ENCODE peak calls at places on chromosomes 11 and 22, in six cellular contexts. One of them, this sample, is unnamed.

GRCh38 chr11:74685905-74686304 is 45.3 kb downstream of the CHRDL2 start:
- DNase-seq in GM23338: no peak
- DNase-seq in uterus: peak
- DNase-seq in transverse colon: peak
- DNase-seq in neural progenitor cell: no peak
- DNase-seq in endodermal cell: no peak
- DNase-seq in this sample: no peak

GRCh38 chr11:17646451-17647145 is 72.8 kb upstream of the MYOD1 start:
- DNase-seq in GM23338: no peak
- DNase-seq in uterus: no peak
- DNase-seq in transverse colon: no peak
- DNase-seq in neural progenitor cell: no peak
- DNase-seq in endodermal cell: peak
- DNase-seq in this sample: no peak

GRCh38 chr11:86636275-86636674 is 36.1 kb downstream of the ME3 start:
- DNase-seq in GM23338: no peak
- DNase-seq in uterus: no peak
- DNase-seq in transverse colon: no peak
- DNase-seq in neural progenitor cell: no peak
- DNase-seq in endodermal cell: peak
- DNase-seq in this sample: no peak

GRCh38 chr22:38981005-38981658 is 1.0 kb upstream of the APOBEC3B start:
- DNase-seq in GM23338: peak
- DNase-seq in uterus: peak
- DNase-seq in transverse colon: peak
- DNase-seq in neural progenitor cell: peak
- DNase-seq in endodermal cell: peak
- DNase-seq in this sample: no peak

GRCh38 chr22:44395116-44396005 is 82.6 kb upstream of the SHISAL1 start:
- DNase-seq in GM23338: no peak
- DNase-seq in uterus: peak
- DNase-seq in transverse colon: peak
- DNase-seq in neural progenitor cell: no peak
- DNase-seq in endodermal cell: peak
- DNase-seq in this sample: no peak

GRCh38 chr11:113715882-113716625 is 9.9 kb upstream of the TMPRSS5 start:
- DNase-seq in GM23338: no peak
- DNase-seq in uterus: no peak
- DNase-seq in transverse colon: no peak
- DNase-seq in neural progenitor cell: no peak
- DNase-seq in endodermal cell: no peak
- DNase-seq in this sample: no peak

GRCh38 chr22:22097727-22098228 is 115.2 kb upstream of the TOP3B start:
- DNase-seq in GM23338: no peak
- DNase-seq in uterus: no peak
- DNase-seq in transverse colon: no peak
- DNase-seq in neural progenitor cell: no peak
- DNase-seq in endodermal cell: no peak
- DNase-seq in this sample: no peak

GRCh38 chr11:40175980-40176379 is 1283.5 kb downstream of the LRRC4C start:
- DNase-seq in GM23338: no peak
- DNase-seq in uterus: no peak
- DNase-seq in transverse colon: no peak
- DNase-seq in neural progenitor cell: no peak
- DNase-seq in endodermal cell: no peak
- DNase-seq in this sample: no peak

GRCh38 chr11:65414776-65415498 is 7.7 kb upstream of the NEAT1 start:
- DNase-seq in GM23338: no peak
- DNase-seq in uterus: peak
- DNase-seq in transverse colon: peak
- DNase-seq in neural progenitor cell: no peak
- DNase-seq in endodermal cell: no peak
- DNase-seq in this sample: no peak

GRCh38 chr11:8813658-8814057 is 97.3 kb upstream of the AKIP1 start:
- DNase-seq in GM23338: peak
- DNase-seq in uterus: peak
- DNase-seq in transverse colon: peak
- DNase-seq in neural progenitor cell: peak
- DNase-seq in endodermal cell: peak
- DNase-seq in this sample: peak

GRCh38 chr11:75896843-75897419 is 81.9 kb downstream of the UVRAG start:
- DNase-seq in GM23338: peak
- DNase-seq in uterus: no peak
- DNase-seq in transverse colon: no peak
- DNase-seq in neural progenitor cell: peak
- DNase-seq in endodermal cell: no peak
- DNase-seq in this sample: no peak

GRCh38 chr11:67731583-67731982 is 57.2 kb upstream of the ALDH3B2 start:
- DNase-seq in GM23338: peak
- DNase-seq in uterus: no peak
- DNase-seq in transverse colon: no peak
- DNase-seq in neural progenitor cell: no peak
- DNase-seq in endodermal cell: no peak
- DNase-seq in this sample: no peak

GRCh38 chr22:22546490-22546889 is 12.6 kb downstream of the PRAME start:
- DNase-seq in GM23338: no peak
- DNase-seq in uterus: no peak
- DNase-seq in transverse colon: no peak
- DNase-seq in neural progenitor cell: no peak
- DNase-seq in endodermal cell: no peak
- DNase-seq in this sample: no peak

GRCh38 chr11:64745219-64745522 is 1.2 kb upstream of the RASGRP2 start:
- DNase-seq in GM23338: peak
- DNase-seq in uterus: peak
- DNase-seq in transverse colon: peak
- DNase-seq in neural progenitor cell: no peak
- DNase-seq in endodermal cell: peak
- DNase-seq in this sample: no peak

GRCh38 chr22:36456459-36456835 is 25.0 kb downstream of the TXN2 start:
- DNase-seq in GM23338: no peak
- DNase-seq in uterus: no peak
- DNase-seq in transverse colon: no peak
- DNase-seq in neural progenitor cell: no peak
- DNase-seq in endodermal cell: no peak
- DNase-seq in this sample: no peak

GRCh38 chr11:45259607-45260006 is 26.5 kb downstream of the SYT13 start:
- DNase-seq in GM23338: no peak
- DNase-seq in uterus: no peak
- DNase-seq in transverse colon: peak
- DNase-seq in neural progenitor cell: no peak
- DNase-seq in endodermal cell: no peak
- DNase-seq in this sample: no peak

GRCh38 chr22:28923826-28924732 is 40.7 kb downstream of the ZNRF3 start:
- DNase-seq in GM23338: peak
- DNase-seq in uterus: no peak
- DNase-seq in transverse colon: peak
- DNase-seq in neural progenitor cell: no peak
- DNase-seq in endodermal cell: no peak
- DNase-seq in this sample: no peak

GRCh38 chr11:113043704-113044103 is 82.5 kb downstream of the NCAM1 start:
- DNase-seq in GM23338: no peak
- DNase-seq in uterus: no peak
- DNase-seq in transverse colon: no peak
- DNase-seq in neural progenitor cell: no peak
- DNase-seq in endodermal cell: no peak
- DNase-seq in this sample: no peak

GRCh38 chr11:64865286-64866172 is 12.9 kb downstream of the EHD1 start:
- DNase-seq in GM23338: no peak
- DNase-seq in uterus: no peak
- DNase-seq in transverse colon: no peak
- DNase-seq in neural progenitor cell: no peak
- DNase-seq in endodermal cell: no peak
- DNase-seq in this sample: no peak

GRCh38 chr22:24938741-24939341 is 7.7 kb downstream of the LHFPL7 start:
- DNase-seq in GM23338: peak
- DNase-seq in uterus: no peak
- DNase-seq in transverse colon: no peak
- DNase-seq in neural progenitor cell: peak
- DNase-seq in endodermal cell: peak
- DNase-seq in this sample: no peak

GRCh38 chr11:126328938-126329643 is 25.2 kb downstream of the DCPS start:
- DNase-seq in GM23338: no peak
- DNase-seq in uterus: no peak
- DNase-seq in transverse colon: no peak
- DNase-seq in neural progenitor cell: no peak
- DNase-seq in endodermal cell: no peak
- DNase-seq in this sample: no peak

GRCh38 chr11:126146454-126147192 is 64.8 kb downstream of the RPUSD4 start:
- DNase-seq in GM23338: peak
- DNase-seq in uterus: no peak
- DNase-seq in transverse colon: no peak
- DNase-seq in neural progenitor cell: peak
- DNase-seq in endodermal cell: peak
- DNase-seq in this sample: no peak

GRCh38 chr11:33949201-33949913 is 57.5 kb upstream of the LMO2 start:
- DNase-seq in GM23338: no peak
- DNase-seq in uterus: no peak
- DNase-seq in transverse colon: no peak
- DNase-seq in neural progenitor cell: no peak
- DNase-seq in endodermal cell: no peak
- DNase-seq in this sample: no peak

GRCh38 chr11:70796601-70797000 is 398.3 kb downstream of the CTTN start:
- DNase-seq in GM23338: peak
- DNase-seq in uterus: no peak
- DNase-seq in transverse colon: no peak
- DNase-seq in neural progenitor cell: peak
- DNase-seq in endodermal cell: peak
- DNase-seq in this sample: no peak
- TF ChIP-seq CTCF in GM23338: peak
- TF ChIP-seq CTCF in uterus: no peak
- TF ChIP-seq CTCF in transverse colon: no peak
- TF ChIP-seq CTCF in neural progenitor cell: peak
- TF ChIP-seq CTCF in endodermal cell: peak
- TF ChIP-seq CTCF in this sample: no peak

GRCh38 chr22:41974691-41975290 is 5.5 kb downstream of the SEPTIN3 start:
- DNase-seq in GM23338: no peak
- DNase-seq in uterus: no peak
- DNase-seq in transverse colon: no peak
- DNase-seq in neural progenitor cell: no peak
- DNase-seq in endodermal cell: no peak
- DNase-seq in this sample: no peak

GRCh38 chr22:41978732-41979131 is 9.5 kb downstream of the SEPTIN3 start:
- DNase-seq in GM23338: no peak
- DNase-seq in uterus: no peak
- DNase-seq in transverse colon: no peak
- DNase-seq in neural progenitor cell: no peak
- DNase-seq in endodermal cell: no peak
- DNase-seq in this sample: no peak

GRCh38 chr22:41975299-41976069 is 6.2 kb downstream of the SEPTIN3 start:
- DNase-seq in GM23338: no peak
- DNase-seq in uterus: no peak
- DNase-seq in transverse colon: no peak
- DNase-seq in neural progenitor cell: no peak
- DNase-seq in endodermal cell: no peak
- DNase-seq in this sample: no peak

GRCh38 chr22:41976961-41977566 is 7.8 kb downstream of the SEPTIN3 start:
- DNase-seq in GM23338: peak
- DNase-seq in uterus: no peak
- DNase-seq in transverse colon: no peak
- DNase-seq in neural progenitor cell: peak
- DNase-seq in endodermal cell: peak
- DNase-seq in this sample: no peak

DNA sequence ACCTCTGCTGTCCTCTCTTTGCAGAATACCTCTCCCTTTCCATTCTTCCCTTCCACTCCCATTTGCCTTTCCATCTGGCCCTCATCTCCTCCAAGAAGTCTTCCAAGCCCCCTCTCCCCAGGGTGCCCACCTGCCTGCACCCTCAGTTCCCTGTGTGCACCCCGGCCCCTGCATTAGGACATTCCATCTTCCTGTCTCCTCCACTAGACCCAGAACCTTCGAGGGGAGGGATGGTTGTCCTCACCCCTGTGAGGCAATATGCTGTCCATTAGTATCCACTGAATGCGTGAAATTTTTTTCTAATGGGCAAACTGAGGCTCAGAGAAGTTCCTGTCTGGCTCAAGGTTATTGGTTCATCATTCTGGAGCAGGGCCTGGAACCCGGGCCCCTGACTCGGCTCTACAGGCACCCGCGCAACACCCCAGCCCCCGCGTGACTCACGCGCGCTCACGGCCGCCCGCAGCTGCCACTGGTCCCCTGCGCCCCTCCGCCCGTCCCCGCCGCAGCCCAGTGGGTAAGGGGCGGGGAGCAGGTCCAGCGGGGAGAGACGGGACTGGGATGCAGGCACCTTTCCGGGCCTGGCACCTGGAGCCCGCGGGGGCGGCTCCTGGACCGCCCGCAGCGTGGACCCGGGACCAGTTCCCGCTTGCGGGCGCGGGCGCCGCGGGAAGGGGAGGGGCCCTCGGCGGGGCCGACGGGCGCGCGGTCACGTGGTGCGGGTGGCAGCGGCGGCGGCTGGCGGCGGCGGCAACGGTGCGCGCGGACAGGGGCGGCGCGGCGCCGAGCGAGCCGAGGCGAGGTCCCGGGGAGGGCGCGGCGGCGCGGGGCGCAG is 7.0 kb downstream of the SEPTIN3 start:
- DNase-seq in GM23338: peak
- DNase-seq in uterus: no peak
- DNase-seq in transverse colon: peak
- DNase-seq in neural progenitor cell: peak
- DNase-seq in endodermal cell: peak
- DNase-seq in this sample: no peak
- H3K4me3 ChIP-seq in GM23338: peak
- H3K4me3 ChIP-seq in uterus: no peak
- H3K4me3 ChIP-seq in transverse colon: peak
- H3K4me3 ChIP-seq in neural progenitor cell: peak
- H3K4me3 ChIP-seq in endodermal cell: peak
- H3K4me3 ChIP-seq in this sample: peak

DNA sequence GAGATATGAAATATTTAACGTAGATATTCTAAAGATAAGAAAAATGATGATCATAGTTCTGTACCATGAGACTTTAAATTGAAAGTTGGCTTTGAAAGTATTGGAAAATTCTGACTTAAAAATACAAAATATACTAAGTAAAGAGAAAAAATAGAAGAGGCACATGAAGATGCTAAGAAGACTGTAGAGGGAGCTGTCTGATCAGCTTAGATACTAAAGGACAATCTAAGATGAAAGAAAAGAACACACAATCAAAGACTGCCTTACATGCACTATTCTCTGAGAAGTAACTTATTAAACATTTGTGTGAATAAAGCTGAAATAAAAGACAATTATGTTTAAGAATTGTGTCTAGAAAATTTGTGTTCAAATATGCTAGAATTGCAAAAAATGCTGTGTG is 55.1 kb downstream of the RBMXL2 start:
- DNase-seq in GM23338: peak
- DNase-seq in uterus: no peak
- DNase-seq in transverse colon: no peak
- DNase-seq in neural progenitor cell: peak
- DNase-seq in endodermal cell: no peak
- DNase-seq in this sample: no peak
- TF ChIP-seq CTCF in GM23338: peak
- TF ChIP-seq CTCF in uterus: peak
- TF ChIP-seq CTCF in transverse colon: no peak
- TF ChIP-seq CTCF in neural progenitor cell: peak
- TF ChIP-seq CTCF in endodermal cell: peak
- TF ChIP-seq CTCF in this sample: peak

DNA sequence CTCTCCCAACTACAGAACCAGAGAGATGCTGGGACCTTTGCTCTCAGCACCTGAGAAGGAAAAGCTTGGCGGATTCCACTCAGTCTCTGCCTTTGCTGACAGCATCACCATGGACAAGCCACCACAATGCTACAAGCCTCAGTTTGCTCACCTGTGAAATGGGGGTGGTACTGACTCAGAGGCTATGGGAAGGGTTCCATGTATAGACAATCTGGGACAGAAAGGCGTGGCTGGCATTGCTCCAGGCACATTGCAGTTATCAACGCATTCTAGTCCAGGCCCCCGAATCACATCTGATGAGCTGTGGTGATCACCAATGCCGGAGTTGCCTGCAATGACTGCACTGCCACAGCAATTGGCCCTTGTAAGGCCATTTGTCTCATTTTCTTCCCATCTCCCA is 72.6 kb downstream of the ISX start:
- DNase-seq in GM23338: no peak
- DNase-seq in uterus: no peak
- DNase-seq in transverse colon: peak
- DNase-seq in neural progenitor cell: no peak
- DNase-seq in endodermal cell: no peak
- DNase-seq in this sample: no peak
- H3K4me3 ChIP-seq in GM23338: no peak
- H3K4me3 ChIP-seq in uterus: no peak
- H3K4me3 ChIP-seq in transverse colon: no peak
- H3K4me3 ChIP-seq in neural progenitor cell: no peak
- H3K4me3 ChIP-seq in endodermal cell: no peak
- H3K4me3 ChIP-seq in this sample: no peak

This sample was measured in retinal pigment epithelial cell.